ENCODE peak calls at places on chromosome 7, in five cellular contexts. Q, H, U, J and S are unnamed samples.

GRCh38 chr7:156725074-156725473 is 84.5 kb downstream of the RNF32 start:
- DNase-seq in J (no peak), H (no peak), Q (peak), U (no peak), S (no peak)

GRCh38 chr7:157037028-157037427 is 26.6 kb upstream of the MNX1 start:
- DNase-seq in U (no peak), Q (no peak), J (no peak), H (no peak), S (no peak)

GRCh38 chr7:2932761-2933251 is 88.7 kb upstream of the GNA12 start:
- DNase-seq in U (no peak), J (no peak), Q (no peak), H (no peak), S (no peak)

GRCh38 chr7:115976651-115977050 is 53.9 kb downstream of the TFEC start:
- DNase-seq in J (no peak), U (no peak), Q (peak), H (no peak), S (no peak)

GRCh38 chr7:51685794-51686193 is 369.2 kb upstream of the COBL start:
- DNase-seq in J (no peak), Q (no peak), U (no peak), H (no peak), S (no peak)

GRCh38 chr7:68770649-68771048 is 827.6 kb upstream of the AUTS2 start:
- DNase-seq in Q (no peak), J (no peak), H (no peak), U (peak), S (peak)

GRCh38 chr7:50352282-50352681 is 47.8 kb downstream of the IKZF1 start:
- DNase-seq in H (peak), Q (no peak), J (no peak), U (no peak), S (no peak)

GRCh38 chr7:138962561-138963270 is 18.5 kb downstream of the KIAA1549 start:
- DNase-seq in Q (no peak), J (no peak), U (no peak), H (no peak), S (no peak)

GRCh38 chr7:983182-984071 is 446 bp downstream of the CYP2W1 start:
- DNase-seq in H (no peak), U (no peak), J (peak), Q (no peak), S (no peak)

GRCh38 chr7:6476596-6477374 is 29.0 kb upstream of the DAGLB start:
- DNase-seq in J (no peak), Q (no peak), H (no peak), U (no peak), S (no peak)

GRCh38 chr7:135168001-135168400 is 2.5 kb downstream of the CYREN start:
- DNase-seq in Q (no peak), U (peak), J (no peak), H (no peak), S (no peak)

GRCh38 chr7:112550468-112551060 is 69.8 kb downstream of the LSMEM1 start:
- DNase-seq in Q (peak), H (peak), U (peak), J (peak), S (peak)

GRCh38 chr7:36814311-36814710 is 90.0 kb upstream of the AOAH start:
- DNase-seq in J (no peak), Q (no peak), H (no peak), U (no peak), S (no peak)

GRCh38 chr7:83782628-83783027 is 133.7 kb upstream of the SEMA3E start:
- DNase-seq in U (no peak), Q (no peak), J (no peak), H (no peak), S (no peak)

GRCh38 chr7:50641442-50642405 is 76.5 kb upstream of the DDC start:
- DNase-seq in H (no peak), U (peak), Q (no peak), J (peak), S (no peak)

GRCh38 chr7:25121599-25121998 is 3.5 kb downstream of the CYCS start:
- DNase-seq in J (no peak), H (no peak), Q (no peak), U (no peak), S (no peak)

GRCh38 chr7:87404674-87405073 is 59.2 kb downstream of the CROT start:
- DNase-seq in J (no peak), Q (peak), H (no peak), U (no peak), S (no peak)

DNA sequence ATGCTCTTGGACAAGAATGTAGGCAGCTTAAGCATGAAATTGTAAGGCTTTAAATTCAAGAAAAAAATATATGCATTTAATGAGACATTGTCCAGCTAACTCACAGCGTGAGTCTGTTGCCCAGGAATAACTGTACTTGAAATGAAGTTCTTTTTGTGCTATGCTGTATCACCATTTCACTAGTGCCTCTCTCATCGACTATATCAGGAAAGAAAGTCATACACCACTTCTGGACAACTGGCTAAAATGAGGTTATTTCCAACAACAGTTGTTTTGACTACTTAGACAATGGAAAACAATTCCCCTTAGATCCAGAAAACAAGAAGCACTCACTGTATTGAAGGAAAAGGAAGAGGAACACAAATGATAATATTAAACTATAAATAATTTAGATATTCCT is 251.8 kb downstream of the CRPPA start:
- DNase-seq in H (no peak), Q (no peak), J (no peak), U (no peak), S (no peak)
- TF ChIP-seq RFX5 in H (no peak), Q (no peak), J (no peak), U (no peak), S (no peak)

GRCh38 chr7:21828846-21829245 is 116.9 kb downstream of the CDCA7L start:
- DNase-seq in Q (no peak), U (no peak), H (no peak), J (no peak), S (no peak)
- TF ChIP-seq BHLHE40 in Q (no peak), U (no peak), H (no peak), J (no peak), S (no peak)

GRCh38 chr7:72235351-72235750 is 176.8 kb downstream of the CALN1 start:
- DNase-seq in J (no peak), Q (no peak), U (no peak), H (no peak), S (no peak)

GRCh38 chr7:72230281-72230680 is 181.9 kb downstream of the CALN1 start:
- DNase-seq in H (no peak), U (no peak), J (no peak), Q (no peak), S (no peak)

GRCh38 chr7:72234086-72234485 is 178.1 kb downstream of the CALN1 start:
- DNase-seq in H (no peak), Q (no peak), U (no peak), J (no peak), S (no peak)
- TF ChIP-seq RFX5 in H (no peak), Q (no peak), U (no peak), J (no peak), S (no peak)

GRCh38 chr7:158264881-158265742 is 322.5 kb downstream of the PTPRN2 start:
- DNase-seq in Q (no peak), U (no peak), H (no peak), J (no peak), S (no peak)

GRCh38 chr7:158262284-158263109 is 325.1 kb downstream of the PTPRN2 start:
- DNase-seq in Q (no peak), J (no peak), U (no peak), H (no peak), S (no peak)

GRCh38 chr7:158261362-158262235 is 326.0 kb downstream of the PTPRN2 start:
- DNase-seq in U (no peak), H (no peak), J (no peak), Q (no peak), S (no peak)

GRCh38 chr7:158263964-158264748 is 323.5 kb downstream of the PTPRN2 start:
- DNase-seq in J (peak), U (no peak), H (no peak), Q (no peak), S (no peak)

DNA sequence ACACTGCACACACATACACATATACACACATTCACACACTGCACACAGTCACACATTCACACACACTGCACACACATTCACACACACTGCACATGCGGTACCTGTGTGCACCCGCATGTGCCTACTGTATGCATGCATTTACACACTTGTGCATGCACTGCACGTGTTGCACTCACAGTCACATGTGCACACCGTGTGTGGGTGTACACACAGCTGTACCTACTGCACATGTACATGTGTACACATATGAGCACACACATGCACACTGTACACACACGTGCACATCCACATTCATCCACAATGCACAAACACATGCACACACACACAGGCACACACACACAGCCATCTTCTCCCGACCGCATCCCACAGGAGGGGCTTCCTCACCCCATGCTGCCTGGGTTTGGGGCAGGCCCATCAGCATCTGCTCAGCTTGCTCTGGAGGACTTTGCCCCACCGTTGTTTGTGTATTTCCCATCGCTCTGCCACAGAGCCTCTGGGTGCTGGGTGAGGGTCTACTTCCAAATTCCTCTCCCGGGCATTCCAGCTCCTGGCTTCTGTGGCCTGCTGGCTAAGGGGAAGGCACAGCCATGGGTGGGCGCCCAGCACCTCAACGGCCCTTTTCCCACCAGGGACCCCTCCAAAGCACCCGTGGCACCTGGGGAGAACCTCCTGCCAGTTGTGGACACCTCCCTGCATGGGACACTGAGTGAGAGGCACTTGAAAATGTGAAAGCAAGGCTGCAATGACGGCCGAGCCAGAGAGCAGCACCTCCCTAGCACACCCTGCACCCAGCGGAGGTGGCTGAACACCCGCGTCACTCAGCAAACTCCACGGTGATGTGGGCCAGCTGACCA is 324.3 kb downstream of the PTPRN2 start:
- DNase-seq in Q (no peak), J (peak), U (no peak), H (no peak), S (no peak)
- TF ChIP-seq BHLHE40 in Q (no peak), J (no peak), U (no peak), H (no peak), S (no peak)

GRCh38 chr7:77831481-77831880 is 32.9 kb downstream of the PHTF2 start:
- DNase-seq in U (no peak), J (no peak), H (no peak), Q (no peak), S (no peak)
- TF ChIP-seq RFX5 in U (no peak), J (no peak), H (no peak), Q (no peak), S (no peak)

GRCh38 chr7:44279286-44279685 is 46.1 kb downstream of the CAMK2B start:
- DNase-seq in U (no peak), Q (no peak), H (no peak), J (no peak), S (no peak)

GRCh38 chr7:44281811-44282600 is 43.4 kb downstream of the CAMK2B start:
- DNase-seq in Q (no peak), H (no peak), U (no peak), J (no peak), S (no peak)

GRCh38 chr7:44279731-44280505 is 45.5 kb downstream of the CAMK2B start:
- DNase-seq in H (no peak), J (no peak), Q (no peak), U (no peak), S (no peak)

GRCh38 chr7:44280993-44281721 is 44.2 kb downstream of the CAMK2B start:
- DNase-seq in J (no peak), Q (no peak), U (no peak), H (no peak), S (no peak)

DNA sequence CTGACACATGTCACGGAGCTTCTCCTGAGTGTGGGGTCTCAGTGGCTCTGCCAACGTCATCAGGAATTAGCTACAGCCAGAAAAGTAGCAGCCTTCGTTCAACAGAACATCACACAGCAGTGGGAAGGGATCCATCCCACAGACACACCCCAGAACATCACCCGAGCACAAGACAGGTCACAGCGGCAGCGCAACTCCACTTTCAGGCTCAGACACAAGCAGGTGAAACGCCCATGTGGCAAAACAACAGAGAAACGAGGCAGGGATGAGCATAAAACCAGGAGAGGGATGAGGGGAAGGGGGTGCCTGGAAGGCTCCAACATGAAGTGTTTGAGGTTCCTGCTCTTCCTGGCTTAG is 44.8 kb downstream of the CAMK2B start:
- DNase-seq in U (no peak), H (no peak), Q (no peak), J (no peak), S (no peak)
- TF ChIP-seq BHLHE40 in U (no peak), H (no peak), Q (no peak), J (no peak), S (no peak)

GRCh38 chr7:150755473-150756099 is 18.4 kb downstream of the GIMAP5 start:
- DNase-seq in Q (no peak), H (peak), J (no peak), U (no peak), S (no peak)
- TF ChIP-seq RFX5 in Q (no peak), H (no peak), J (no peak), U (no peak), S (no peak)

GRCh38 chr7:152884321-152884720 is 124.8 kb downstream of the ACTR3B start:
- DNase-seq in U (no peak), H (no peak), J (no peak), Q (no peak), S (no peak)
- TF ChIP-seq BHLHE40 in U (no peak), H (no peak), J (no peak), Q (no peak), S (no peak)

DNA sequence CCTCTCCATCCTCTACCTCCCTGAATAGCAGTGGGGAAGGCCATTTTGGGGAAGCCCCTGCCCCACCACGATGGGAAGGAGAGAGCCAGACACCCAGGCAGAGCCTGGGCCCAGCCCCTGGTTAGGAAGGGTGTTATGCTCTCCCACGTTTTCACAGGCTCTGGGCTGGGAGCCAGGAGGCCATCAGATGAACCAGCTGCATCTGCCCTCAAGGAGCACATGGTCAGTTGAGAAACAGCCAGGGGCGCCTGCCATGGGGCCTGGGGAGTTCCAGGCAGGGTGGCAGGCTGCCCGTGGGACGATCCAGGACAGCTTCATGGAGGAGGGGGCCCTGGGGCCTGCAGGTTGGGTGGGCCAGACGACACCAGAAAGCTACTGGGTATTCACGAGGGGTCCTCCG is 47.5 kb downstream of the CAMK2B start:
- DNase-seq in U (no peak), H (no peak), Q (peak), J (no peak), S (no peak)
- TF ChIP-seq RFX5 in U (no peak), H (no peak), Q (no peak), J (no peak), S (no peak)

GRCh38 chr7:121546632-121547340 is 150.7 kb upstream of the FAM3C start:
- DNase-seq in U (no peak), H (no peak), J (no peak), Q (no peak), S (no peak)

GRCh38 chr7:121545418-121545817 is 149.3 kb upstream of the FAM3C start:
- DNase-seq in Q (no peak), H (no peak), J (no peak), U (no peak), S (no peak)

GRCh38 chr7:121544199-121544598 is 148.1 kb upstream of the FAM3C start:
- DNase-seq in Q (no peak), U (no peak), J (no peak), H (no peak), S (no peak)

GRCh38 chr7:121544726-121545125 is 148.6 kb upstream of the FAM3C start:
- DNase-seq in J (peak), U (no peak), H (no peak), Q (peak), S (peak)

GRCh38 chr7:121547341-121548092 is 151.4 kb upstream of the FAM3C start:
- DNase-seq in J (peak), U (peak), Q (peak), H (no peak), S (peak)
- TF ChIP-seq BHLHE40 in J (no peak), U (no peak), Q (no peak), H (no peak), S (no peak)